ENCODE peak calls at places on chromosomes 6 and 20, in five cellular contexts. F, C, H, Z and Y are unnamed samples.

GRCh38 chr6:129501401-129502051 is 208.5 kb downstream of the ARHGAP18 start:
- DNase-seq in F (no peak), C (peak), H (no peak), Z (peak), Y (no peak)

GRCh38 chr6:132715204-132715603 is 1.3 kb upstream of the VNN1 start:
- DNase-seq in F (peak), C (peak), H (no peak), Z (peak), Y (peak)

GRCh38 chr6:5214570-5215052 is 46.1 kb downstream of the LYRM4 start:
- DNase-seq in F (no peak), C (peak), H (no peak), Z (peak), Y (no peak)

GRCh38 chr20:13028001-13028400 is 19.2 kb downstream of the SPTLC3 start:
- DNase-seq in F (no peak), C (peak), H (no peak), Z (peak), Y (no peak)

GRCh38 chr6:4964675-4965336 is 39.0 kb downstream of the RPP40 start:
- DNase-seq in F (no peak), C (no peak), H (no peak), Z (no peak), Y (no peak)

GRCh38 chr20:22425344-22426295 is 158.8 kb downstream of the FOXA2 start:
- DNase-seq in F (no peak), C (no peak), H (no peak), Z (no peak), Y (no peak)

GRCh38 chr6:84707161-84707560 is 57.2 kb downstream of the TBX18 start:
- DNase-seq in F (no peak), C (no peak), H (no peak), Z (peak), Y (no peak)

GRCh38 chr6:26009817-26010216 is 47.2 kb downstream of the TRIM38 start:
- DNase-seq in F (no peak), C (no peak), H (no peak), Z (no peak), Y (no peak)

GRCh38 chr20:17343631-17344447 is 117.0 kb downstream of the PCSK2 start:
- DNase-seq in F (no peak), C (peak), H (no peak), Z (peak), Y (no peak)

GRCh38 chr6:125340946-125341345 is 39.2 kb upstream of the HDDC2 start:
- DNase-seq in F (no peak), C (no peak), H (no peak), Z (no peak), Y (no peak)

GRCh38 chr20:7248392-7248992 is 481.0 kb downstream of the BMP2 start:
- DNase-seq in F (no peak), C (peak), H (no peak), Z (no peak), Y (no peak)